ENCODE peak calls at places on chromosomes 12 and 14, in six cellular contexts. Q, E, H, U, C and F are unnamed samples.
A peak's percentile ranks its signal among the peaks of the same experiment; 100 is the strongest.

GRCh38 chr12:54463034-54463433 is 10.4 kb downstream of the GTSF1 start:
- DNase-seq in Q (no peak), E (peak; percentile 50), H (peak; percentile 29), U (no peak), C (no peak), F (no peak)

GRCh38 chr12:22860926-22861325 is 236.0 kb downstream of the ETNK1 start:
- DNase-seq in Q (no peak), E (no peak), H (no peak), U (no peak), C (peak; percentile 35), F (peak; percentile 39)

GRCh38 chr12:15933751-15934150 is 22.6 kb downstream of the DERA start:
- DNase-seq in Q (no peak), E (no peak), H (no peak), U (no peak), C (no peak), F (no peak)

GRCh38 chr12:124304314-124304790 is 9.5 kb downstream of the RFLNA start:
- DNase-seq in Q (no peak), E (no peak), H (no peak), U (peak; percentile 41), C (no peak), F (no peak)

GRCh38 chr12:70553391-70553859 is 83.8 kb downstream of the PTPRB start:
- DNase-seq in Q (no peak), E (no peak), H (no peak), U (no peak), C (no peak), F (no peak)

GRCh38 chr12:52074006-52074405 is 4.2 kb downstream of the ATG101 start:
- DNase-seq in Q (no peak), E (peak; percentile 30), H (peak; percentile 70), U (peak; percentile 41), C (no peak), F (peak; percentile 69)

GRCh38 chr12:49253033-49253623 is 11.8 kb upstream of the TUBA1C start:
- DNase-seq in Q (no peak), E (no peak), H (no peak), U (no peak), C (no peak), F (no peak)

GRCh38 chr14:32259368-32260013 is 56.4 kb upstream of the RNU6-8 start:
- DNase-seq in Q (peak; percentile 77), E (no peak), H (no peak), U (no peak), C (no peak), F (no peak)

GRCh38 chr12:116561181-116561821 is 2.1 kb downstream of the MAP1LC3B2 start:
- DNase-seq in Q (no peak), E (no peak), H (no peak), U (no peak), C (no peak), F (no peak)

GRCh38 chr12:101931498-101932326 is 54.3 kb downstream of the DRAM1 start:
- DNase-seq in Q (no peak), E (no peak), H (no peak), U (no peak), C (no peak), F (no peak)

GRCh38 chr12:90020006-90020405 is 311.4 kb upstream of the ATP2B1 start:
- DNase-seq in Q (no peak), E (no peak), H (no peak), U (no peak), C (no peak), F (no peak)

GRCh38 chr14:94043111-94043755 is 17.1 kb downstream of the OTUB2 start:
- DNase-seq in Q (no peak), E (no peak), H (no peak), U (no peak), C (no peak), F (no peak)

GRCh38 chr12:2667716-2668440 is 126.9 kb upstream of the FKBP4 start:
- DNase-seq in Q (no peak), E (no peak), H (no peak), U (no peak), C (peak; percentile 3), F (no peak)

GRCh38 chr12:113196996-113197395 is 11.5 kb downstream of the RITA1 start:
- DNase-seq in Q (peak; percentile 69), E (peak; percentile 85), H (peak; percentile 58), U (no peak), C (peak; percentile 57), F (peak; percentile 57)

GRCh38 chr12:10068634-10069033 is 30.2 kb downstream of the CLEC1A start:
- DNase-seq in Q (no peak), E (no peak), H (no peak), U (no peak), C (no peak), F (no peak)

GRCh38 chr12:20350495-20350894 is 17.8 kb upstream of the PDE3A start:
- DNase-seq in Q (no peak), E (no peak), H (no peak), U (no peak), C (no peak), F (no peak)

GRCh38 chr14:68547305-68548193 is 245.3 kb downstream of the ZFP36L1 start:
- DNase-seq in Q (no peak), E (peak; percentile 65), H (no peak), U (no peak), C (no peak), F (no peak)

GRCh38 chr12:40054554-40055226 is 51.2 kb downstream of the SLC2A13 start:
- DNase-seq in Q (no peak), E (peak; percentile 30), H (peak; percentile 25), U (no peak), C (no peak), F (no peak)

GRCh38 chr12:50842637-50843493 is at the start of gene TMPRSS12:
- DNase-seq in Q (no peak), E (peak; percentile 51), H (no peak), U (peak; percentile 62), C (peak; percentile 85), F (peak; percentile 22)

GRCh38 chr14:45253754-45254300 is 825 bp upstream of the MIS18BP1 start:
- DNase-seq in Q (no peak), E (no peak), H (peak; percentile 32), U (peak; percentile 65), C (no peak), F (no peak)

GRCh38 chr14:71659165-71659564 is 273.1 kb upstream of the RGS6 start:
- DNase-seq in Q (peak; percentile 34), E (no peak), H (no peak), U (no peak), C (no peak), F (no peak)

GRCh38 chr12:123478762-123479161 is 20.8 kb downstream of the SNRNP35 start:
- DNase-seq in Q (no peak), E (no peak), H (peak; percentile 72), U (no peak), C (no peak), F (no peak)

GRCh38 chr12:67161322-67161918 is 107.7 kb upstream of the CAND1 start:
- DNase-seq in Q (peak; percentile 18), E (peak; percentile 54), H (no peak), U (no peak), C (peak; percentile 43), F (peak; percentile 37)

GRCh38 chr14:69980457-69981414 is 101.5 kb downstream of the SMOC1 start:
- DNase-seq in Q (no peak), E (peak; percentile 38), H (no peak), U (no peak), C (no peak), F (no peak)

GRCh38 chr12:29116414-29116813 is 32.7 kb upstream of the FAR2 start:
- DNase-seq in Q (no peak), E (no peak), H (no peak), U (no peak), C (no peak), F (no peak)

GRCh38 chr12:109870648-109871047 is 9.7 kb downstream of the GLTP start:
- DNase-seq in Q (no peak), E (no peak), H (no peak), U (no peak), C (no peak), F (no peak)

GRCh38 chr12:111025301-111025700 is 104.9 kb upstream of the MYL2 start:
- DNase-seq in Q (no peak), E (no peak), H (no peak), U (no peak), C (no peak), F (no peak)
- TF ChIP-seq CTCF in Q (no peak), E (no peak), H (no peak), U (no peak), C (no peak), F (no peak)

DNA sequence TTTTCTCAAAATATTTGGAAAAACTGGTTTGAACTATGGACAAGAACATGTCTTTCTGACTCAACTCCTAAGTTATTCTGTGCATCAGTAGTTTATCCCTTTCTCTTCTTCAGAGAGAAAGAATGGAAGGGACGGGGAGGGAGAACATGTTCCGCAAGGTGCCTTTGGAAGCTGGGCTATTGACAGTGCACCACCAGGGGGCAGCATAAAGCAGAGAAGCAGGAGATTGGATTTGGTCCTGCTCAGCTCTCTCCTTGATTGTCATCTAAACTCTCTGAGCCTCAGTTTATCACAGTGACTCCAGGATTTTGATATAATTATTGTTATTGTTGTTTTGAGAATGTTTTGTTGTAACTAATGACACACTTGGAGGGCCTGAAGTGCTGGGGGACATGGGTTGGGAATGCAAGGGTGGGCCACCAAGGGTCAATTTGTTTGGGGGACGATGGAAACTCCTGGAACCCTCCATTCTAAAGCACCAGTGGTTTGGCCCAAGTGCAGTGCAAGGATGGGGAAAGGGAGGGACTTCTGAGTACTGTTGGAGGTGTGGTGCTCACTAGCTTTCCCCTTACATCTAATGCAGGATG is 45.3 kb upstream of the ANO6 start:
- DNase-seq in Q (peak; percentile 62), E (peak; percentile 78), H (peak; percentile 78), U (peak; percentile 79), C (peak; percentile 91), F (peak; percentile 91)
- TF ChIP-seq CTCF in Q (peak; percentile 86), E (peak; percentile 74), H (peak; percentile 94), U (peak; percentile 93), C (peak; percentile 89), F (peak; percentile 95)

GRCh38 chr14:19838433-19838832 is 34.9 kb downstream of the OR4N2 start:
- DNase-seq in Q (no peak), E (no peak), H (no peak), U (no peak), C (no peak), F (no peak)
- TF ChIP-seq CTCF in Q (no peak), E (no peak), H (no peak), U (no peak), C (no peak), F (no peak)

GRCh38 chr14:50383618-50384225 is 13.0 kb downstream of the CDKL1 start:
- DNase-seq in Q (no peak), E (peak; percentile 43), H (no peak), U (no peak), C (no peak), F (no peak)
- TF ChIP-seq CTCF in Q (no peak), E (no peak), H (no peak), U (no peak), C (no peak), F (no peak)

DNA sequence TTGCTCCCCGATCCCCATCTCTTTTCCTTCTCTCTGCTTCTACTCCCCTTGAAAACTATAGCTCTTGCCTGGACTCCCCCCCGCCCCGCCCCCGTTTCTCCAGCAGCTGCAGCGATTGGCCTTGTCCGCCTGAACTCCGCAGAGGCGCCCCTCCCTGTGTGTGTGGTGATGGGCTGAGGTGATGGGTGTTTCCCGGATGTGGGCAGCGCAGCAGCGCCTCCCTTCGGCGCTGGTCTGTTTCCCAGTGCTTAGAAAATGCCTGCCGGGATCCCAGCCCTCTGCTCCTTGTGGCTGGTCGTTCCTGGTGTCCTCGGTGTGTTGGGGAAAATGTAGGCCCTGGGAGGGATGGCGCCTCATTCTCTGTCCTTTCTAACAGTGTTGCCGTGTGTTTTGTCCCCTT is 43.3 kb downstream of the GALNT8 start:
- DNase-seq in Q (peak; percentile 32), E (no peak), H (no peak), U (no peak), C (peak; percentile 94), F (peak; percentile 78)
- TF ChIP-seq CTCF in Q (peak; percentile 63), E (no peak), H (no peak), U (no peak), C (peak; percentile 20), F (no peak)

GRCh38 chr14:100708349-100709217 is 18.1 kb upstream of the DLK1 start:
- DNase-seq in Q (peak; percentile 37), E (peak; percentile 94), H (peak; percentile 70), U (peak; percentile 77), C (peak; percentile 87), F (no peak)
- TF ChIP-seq CTCF in Q (peak; percentile 89), E (peak; percentile 80), H (no peak), U (peak; percentile 35), C (peak; percentile 20), F (no peak)